ENCODE peak calls at places on chromosomes 7 and 10, in five cellular contexts. Q is K562, K is brain microvascular endothelial cell, T is MCF 10A, L is cardiac muscle cell. F is an unnamed sample.

GRCh38 chr7:155169498-155170065 is 99.5 kb downstream of the HTR5A start:
- DNase-seq in K (no peak), T (no peak), L (no peak), Q (no peak), F (no peak)

GRCh38 chr7:82507976-82508677 is 64.5 kb upstream of the CACNA2D1 start:
- DNase-seq in K (no peak), L (no peak), Q (no peak), T (no peak), F (peak)

GRCh38 chr10:43943825-43944360 is 295.2 kb upstream of the ZNF32 start:
- DNase-seq in Q (no peak), K (no peak), L (no peak), T (no peak), F (no peak)

GRCh38 chr7:149881328-149882263 is 7.8 kb downstream of the ATP6V0E2 start:
- DNase-seq in T (no peak), Q (no peak), K (no peak), L (no peak), F (no peak)

GRCh38 chr10:92913973-92914372 is 65.7 kb downstream of the EXOC6 start:
- DNase-seq in Q (no peak), L (no peak), T (no peak), K (no peak), F (no peak)

GRCh38 chr7:44275146-44275545 is 50.2 kb downstream of the CAMK2B start:
- DNase-seq in Q (no peak), L (no peak), T (no peak), K (no peak), F (no peak)

GRCh38 chr10:20971901-20972300 is 74.8 kb upstream of the NEBL start:
- DNase-seq in K (no peak), Q (no peak), T (peak), L (peak), F (no peak)

GRCh38 chr10:10644317-10645111 is 373.2 kb upstream of the CELF2 start:
- DNase-seq in L (peak), T (peak), Q (no peak), K (peak), F (no peak)

GRCh38 chr7:139121-139520 is 53.2 kb upstream of the FAM20C start:
- DNase-seq in K (no peak), T (no peak), Q (no peak), L (no peak), F (no peak)

GRCh38 chr10:28137907-28138880 is 139.3 kb upstream of the ODAD2 start:
- DNase-seq in Q (no peak), T (no peak), K (peak), L (peak), F (no peak)

GRCh38 chr10:114821915-114822770 is 563 bp downstream of the FHIP2A start:
- DNase-seq in K (peak), T (peak), Q (peak), L (peak), F (peak)

GRCh38 chr7:20906791-20907190 is 120.1 kb upstream of the SP8 start:
- DNase-seq in L (no peak), Q (no peak), T (no peak), K (no peak), F (no peak)

GRCh38 chr7:20539201-20539600 is 76.3 kb upstream of the ABCB5 start:
- DNase-seq in T (peak), L (no peak), Q (peak), K (no peak), F (no peak)

GRCh38 chr10:68561804-68562649 is 1.9 kb downstream of the TET1 start:
- DNase-seq in K (no peak), L (peak), Q (peak), T (no peak), F (no peak)

GRCh38 chr7:142587578-142588191 is 161.6 kb upstream of the PRSS1 start:
- DNase-seq in T (peak), K (peak), L (peak), Q (peak), F (peak)

GRCh38 chr7:26375604-26376207 is 84.0 kb downstream of the SNX10 start:
- DNase-seq in K (no peak), T (no peak), L (no peak), Q (no peak), F (no peak)

GRCh38 chr10:79937661-79938226 is 11.2 kb downstream of the SFTPD start:
- DNase-seq in K (no peak), T (no peak), Q (no peak), L (no peak), F (no peak)

GRCh38 chr7:153190452-153190851 is 430.9 kb downstream of the ACTR3B start:
- DNase-seq in Q (peak), L (no peak), T (no peak), K (no peak), F (no peak)

GRCh38 chr10:17661510-17661909 is 17.6 kb downstream of the STAM start:
- DNase-seq in L (no peak), Q (no peak), K (no peak), T (no peak), F (no peak)

GRCh38 chr7:13933106-13933505 is 56.4 kb downstream of the ETV1 start:
- DNase-seq in T (no peak), L (peak), Q (no peak), K (peak), F (no peak)

GRCh38 chr10:46543379-46544014 is 13.0 kb downstream of the GPRIN2 start:
- DNase-seq in T (no peak), K (no peak), Q (no peak), L (no peak), F (peak)

GRCh38 chr7:139231513-139232376 is 708 bp downstream of the UBN2 start:
- DNase-seq in K (peak), T (peak), Q (peak), L (peak), F (peak)

GRCh38 chr10:124171561-124171960 is 78.2 kb upstream of the CHST15 start:
- DNase-seq in Q (no peak), T (no peak), K (no peak), L (no peak), F (no peak)

GRCh38 chr10:43861966-43862751 is 213.5 kb upstream of the ZNF32 start:
- DNase-seq in L (peak), Q (no peak), K (peak), T (peak), F (no peak)

GRCh38 chr10:123585477-123586445 is 80.4 kb upstream of the GPR26 start:
- DNase-seq in Q (no peak), L (no peak), T (no peak), K (no peak), F (no peak)

GRCh38 chr7:33457041-33457440 is 327.7 kb downstream of the BBS9 start:
- DNase-seq in L (no peak), K (no peak), Q (no peak), T (no peak), F (no peak)

GRCh38 chr7:148148456-148148855 is 442.1 kb upstream of the C7orf33 start:
- DNase-seq in Q (no peak), L (no peak), T (no peak), K (no peak), F (no peak)

GRCh38 chr7:148147438-148147837 is 443.1 kb upstream of the C7orf33 start:
- DNase-seq in T (no peak), Q (no peak), K (no peak), L (no peak), F (no peak)

GRCh38 chr7:148144827-148145226 is 445.7 kb upstream of the C7orf33 start:
- DNase-seq in L (no peak), K (no peak), T (no peak), Q (no peak), F (no peak)

GRCh38 chr7:148142660-148143248 is 447.8 kb upstream of the C7orf33 start:
- DNase-seq in T (peak), L (peak), Q (peak), K (peak), F (peak)
- TF ChIP-seq CTCF in T (peak), L (peak), Q (peak), K (peak), F (no peak)

GRCh38 chr10:121976607-121977006 is 1.6 kb upstream of the NSMCE4A start:
- DNase-seq in T (no peak), L (no peak), K (no peak), Q (no peak), F (no peak)

GRCh38 chr10:121974535-121975294 is at the start of gene NSMCE4A:
- DNase-seq in T (peak), K (peak), Q (peak), L (peak), F (peak)

GRCh38 chr10:121974019-121974534 is 940 bp downstream of the NSMCE4A start:
- DNase-seq in Q (peak), L (no peak), T (no peak), K (no peak), F (no peak)

GRCh38 chr10:121978511-121978910 is 3.5 kb upstream of the NSMCE4A start:
- DNase-seq in T (no peak), Q (no peak), K (no peak), L (no peak), F (no peak)

GRCh38 chr10:121975295-121976086 is 474 bp upstream of the NSMCE4A start:
- DNase-seq in Q (no peak), L (no peak), K (no peak), T (no peak), F (no peak)
- TF ChIP-seq CTCF in Q (no peak), L (no peak), K (peak), T (no peak), F (no peak)

GRCh38 chr7:67463983-67464382 is 467.4 kb downstream of the TYW1 start:
- DNase-seq in Q (no peak), T (no peak), L (no peak), K (no peak), F (no peak)
- TF ChIP-seq CTCF in Q (no peak), T (no peak), L (no peak), K (no peak), F (no peak)

DNA sequence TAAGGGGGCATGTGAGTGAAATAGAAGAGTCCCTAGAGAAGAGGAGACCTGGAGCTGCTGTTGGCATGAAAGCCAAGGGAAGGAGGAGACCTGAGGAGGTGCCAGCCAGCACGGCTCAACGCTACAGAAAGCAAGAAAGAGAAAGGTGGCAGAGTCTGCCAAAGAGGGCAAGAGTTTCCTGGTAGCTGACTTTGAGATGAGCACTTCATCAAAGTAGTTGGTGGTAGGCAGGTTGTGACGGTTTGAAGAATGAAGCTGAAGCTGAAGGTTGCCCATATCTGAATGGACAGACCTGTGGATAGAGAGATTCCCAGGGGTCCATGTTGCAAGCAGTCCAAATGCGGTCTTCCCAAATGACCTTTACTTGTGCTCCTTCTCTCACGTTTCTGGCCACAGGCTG is 43.9 kb downstream of the HIF1AN start:
- DNase-seq in Q (no peak), K (no peak), T (no peak), L (no peak), F (no peak)
- TF ChIP-seq CTCF in Q (no peak), K (no peak), T (no peak), L (no peak), F (no peak)

DNA sequence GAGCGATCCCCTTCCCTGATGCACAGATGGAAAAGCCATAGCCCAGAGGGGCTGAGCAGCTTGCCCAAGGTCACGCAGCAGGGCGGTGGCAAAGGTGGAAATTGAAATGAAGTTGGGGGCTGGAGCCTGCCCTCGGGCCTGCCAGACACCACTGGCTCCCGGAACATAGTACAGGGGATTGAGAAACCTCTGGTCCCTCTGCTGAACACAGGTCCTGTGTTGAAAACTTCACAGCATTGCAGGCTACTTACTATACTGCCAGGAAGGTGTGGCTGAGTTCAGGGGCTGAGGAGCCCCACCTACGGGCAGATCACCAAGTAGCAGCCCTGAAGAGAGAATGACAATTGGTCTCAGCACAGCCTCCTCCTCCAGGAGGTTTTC is 326.7 kb downstream of the PLXNA4 start:
- DNase-seq in Q (peak), T (peak), K (no peak), L (peak), F (peak)
- TF ChIP-seq CTCF in Q (peak), T (peak), K (peak), L (peak), F (no peak)

DNA sequence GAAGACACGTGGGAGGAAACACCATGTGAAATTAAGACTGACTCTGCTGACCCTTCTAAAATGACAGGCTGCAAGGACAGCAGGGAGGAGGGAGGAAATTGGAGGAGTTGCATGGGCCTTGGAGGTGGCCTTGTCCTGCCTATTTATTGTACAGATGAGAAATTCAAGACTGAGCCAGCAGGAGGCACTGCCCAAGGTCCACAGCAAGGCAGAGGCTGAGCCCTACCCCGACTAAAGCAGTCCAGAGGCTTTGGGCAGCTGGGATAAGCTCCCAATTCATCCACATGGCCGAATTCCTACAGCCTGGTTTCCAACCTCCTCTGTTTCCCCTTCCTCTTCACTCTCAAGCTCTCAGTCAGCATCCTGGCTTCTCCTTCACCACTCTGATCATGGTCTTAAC is 215.9 kb upstream of the ZMIZ1 start:
- DNase-seq in L (peak), K (no peak), Q (peak), T (peak), F (no peak)
- TF ChIP-seq CTCF in L (peak), K (peak), Q (peak), T (no peak), F (peak)

DNA sequence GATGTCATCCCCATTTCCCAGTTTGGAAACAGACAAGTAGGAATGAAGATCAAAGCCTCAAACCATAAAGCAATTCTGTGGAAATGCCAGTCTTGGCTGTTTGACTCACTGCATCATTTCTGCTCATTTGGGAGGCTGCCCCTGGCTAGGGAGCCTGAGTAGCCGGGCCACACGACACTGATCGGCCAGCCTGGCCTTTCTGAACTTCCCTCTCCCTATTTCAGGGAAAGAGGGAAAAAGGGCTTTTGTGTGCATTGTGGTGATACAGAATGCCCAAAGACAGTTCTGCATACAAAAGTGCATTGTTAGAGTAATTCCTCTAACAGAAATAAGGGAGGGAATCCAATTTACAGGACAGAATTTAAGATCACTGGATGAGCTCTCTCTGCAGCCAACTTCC is 41.7 kb upstream of the OPALIN start:
- DNase-seq in K (no peak), Q (no peak), L (no peak), T (no peak), F (no peak)
- TF ChIP-seq CTCF in K (no peak), Q (no peak), L (no peak), T (no peak), F (no peak)

GRCh38 chr7:158829342-158830210 is at the start of gene ESYT2:
- DNase-seq in T (peak), L (peak), K (peak), Q (peak), F (peak)
- TF ChIP-seq CTCF in T (no peak), L (peak), K (peak), Q (peak), F (no peak)

DNA sequence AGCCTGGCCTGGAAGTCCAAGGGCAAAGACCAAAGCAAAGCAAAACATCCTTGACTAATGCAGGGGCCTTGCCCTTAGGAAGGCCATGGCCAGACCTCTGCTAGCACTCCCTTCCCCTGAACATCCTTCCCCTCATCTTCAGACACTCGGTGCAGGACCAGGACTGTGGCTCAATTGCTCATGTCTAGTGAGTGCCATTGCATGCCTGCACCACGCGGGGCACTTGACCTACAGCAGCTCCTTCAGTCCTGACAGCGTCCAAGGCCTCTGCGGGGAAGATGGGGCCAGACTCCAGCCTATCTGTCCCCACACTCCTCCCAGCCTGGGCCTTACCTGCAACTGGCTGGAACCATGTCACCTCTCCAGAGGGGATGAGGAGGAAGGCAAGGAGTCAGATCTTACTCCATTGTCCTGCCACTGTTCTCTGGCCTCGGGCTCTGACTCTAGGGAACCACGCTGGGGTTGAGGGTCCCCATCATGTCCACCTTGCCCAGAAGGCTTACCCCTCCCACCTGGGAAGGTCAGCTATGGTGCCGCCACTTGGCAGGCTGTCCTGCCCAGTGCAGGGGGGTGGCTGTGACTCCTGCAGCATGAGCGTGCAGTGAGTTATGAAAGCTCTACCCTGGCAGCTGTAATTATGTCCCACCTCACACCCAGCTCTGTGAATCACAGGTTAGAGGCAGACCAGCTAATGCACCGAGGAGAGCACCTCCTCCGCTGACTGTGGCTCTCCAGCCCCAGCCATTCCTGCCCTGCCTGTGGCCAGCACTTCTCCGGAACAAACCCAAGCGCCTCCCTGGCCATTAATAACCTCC is 16.1 kb downstream of the DRGX start:
- DNase-seq in T (no peak), Q (peak), L (no peak), K (no peak), F (peak)
- TF ChIP-seq CTCF in T (no peak), Q (peak), L (peak), K (peak), F (peak)

GRCh38 chr10:64762861-64763260 is 1241.7 kb downstream of the REEP3 start:
- DNase-seq in Q (no peak), K (peak), L (no peak), T (no peak), F (no peak)
- TF ChIP-seq CTCF in Q (no peak), K (no peak), L (no peak), T (no peak), F (no peak)